ENCODE peak calls at places on chromosomes 1 and 21, in six cellular contexts. H, X, R, Q, P and E are unnamed samples.

GRCh38 chr1:63792152-63792551 is 18.3 kb downstream of the ROR1 start:
- DNase-seq in H (no peak), X (no peak), R (no peak), Q (no peak), P (no peak), E (no peak)

GRCh38 chr1:31703431-31704260 is at the start of gene COL16A1:
- DNase-seq in H (no peak), X (no peak), R (no peak), Q (peak), P (peak), E (no peak)

GRCh38 chr1:201361652-201362504 is 15.6 kb downstream of the TNNT2 start:
- DNase-seq in H (no peak), X (no peak), R (no peak), Q (peak), P (peak), E (no peak)

GRCh38 chr1:20138961-20139550 is at the start of gene PLA2G2F:
- DNase-seq in H (no peak), X (no peak), R (no peak), Q (no peak), P (no peak), E (no peak)

GRCh38 chr1:12434686-12435085 is 183.3 kb downstream of the DHRS3 start:
- DNase-seq in H (no peak), X (no peak), R (no peak), Q (no peak), P (no peak), E (no peak)

GRCh38 chr1:59034925-59035324 is 251.1 kb upstream of the JUN start:
- DNase-seq in H (no peak), X (no peak), R (no peak), Q (no peak), P (no peak), E (no peak)

GRCh38 chr1:228340686-228341449 is 65.8 kb downstream of the TRIM11 start:
- DNase-seq in H (no peak), X (no peak), R (no peak), Q (no peak), P (no peak), E (no peak)

GRCh38 chr21:35058058-35058457 is 9.0 kb upstream of the RUNX1 start:
- DNase-seq in H (no peak), X (no peak), R (no peak), Q (no peak), P (no peak), E (no peak)

GRCh38 chr1:14238472-14239059 is 359.9 kb upstream of the KAZN start:
- DNase-seq in H (no peak), X (no peak), R (no peak), Q (peak), P (no peak), E (no peak)

GRCh38 chr1:25821112-25821476 is 1.3 kb downstream of the MTFR1L start:
- DNase-seq in H (no peak), X (no peak), R (no peak), Q (no peak), P (no peak), E (no peak)

GRCh38 chr1:67376381-67376780 is 53.8 kb downstream of the SERBP1 start:
- DNase-seq in H (no peak), X (no peak), R (no peak), Q (no peak), P (no peak), E (no peak)

GRCh38 chr1:25065246-25066238 is 135.5 kb upstream of the RUNX3 start:
- DNase-seq in H (no peak), X (peak), R (peak), Q (no peak), P (no peak), E (no peak)

GRCh38 chr21:24424786-24425185 is 1182.5 kb downstream of the MRPL39 start:
- DNase-seq in H (no peak), X (no peak), R (peak), Q (no peak), P (no peak), E (no peak)

GRCh38 chr1:31625561-31626272 is 8.2 kb downstream of the HCRTR1 start:
- DNase-seq in H (no peak), X (no peak), R (peak), Q (no peak), P (peak), E (no peak)

GRCh38 chr1:170805957-170806662 is 129.2 kb upstream of the MROH9 start:
- DNase-seq in H (no peak), X (no peak), R (no peak), Q (no peak), P (no peak), E (no peak)

GRCh38 chr1:107874221-107874620 is 90.8 kb downstream of the VAV3 start:
- DNase-seq in H (no peak), X (no peak), R (no peak), Q (no peak), P (no peak), E (no peak)